ENCODE peak calls at places on chromosome 12, in five cellular contexts. T, S, G, A and O are unnamed samples.
A peak's percentile ranks its signal among the peaks of the same experiment; 100 is the strongest.

GRCh38 chr12:12476836-12477531 is 85.7 kb downstream of the DUSP16 start:
- DNase-seq in S (no peak), G (no peak), T (no peak), A (no peak), O (no peak)

GRCh38 chr12:99087278-99087677 is 442.2 kb downstream of the APAF1 start:
- DNase-seq in A (no peak), S (no peak), T (no peak), G (no peak), O (no peak)

GRCh38 chr12:49550853-49551252 is 12.0 kb downstream of the KCNH3 start:
- DNase-seq in S (no peak), G (no peak), A (no peak), T (no peak), O (no peak)

GRCh38 chr12:122684297-122684696 is 18.9 kb downstream of the HCAR2 start:
- DNase-seq in T (no peak), G (no peak), A (no peak), S (no peak), O (no peak)

GRCh38 chr12:109991586-109991985 is 4.6 kb downstream of the GIT2 start:
- DNase-seq in S (no peak), G (no peak), A (no peak), T (no peak), O (no peak)

GRCh38 chr12:77062846-77063461 is 2.4 kb downstream of the E2F7 start:
- DNase-seq in S (no peak), A (no peak), T (peak; percentile 93), G (no peak), O (peak; percentile 37)

GRCh38 chr12:119417440-119417839 is 82.9 kb downstream of the CCDC60 start:
- DNase-seq in S (no peak), A (no peak), G (no peak), T (no peak), O (no peak)

GRCh38 chr12:12823308-12823707 is 10.2 kb downstream of the DDX47 start:
- DNase-seq in G (no peak), A (no peak), S (no peak), T (peak; percentile 52), O (no peak)

GRCh38 chr12:12405882-12406281 is 49.0 kb downstream of the BORCS5 start:
- DNase-seq in S (no peak), A (no peak), T (peak; percentile 49), G (no peak), O (no peak)

GRCh38 chr12:89610366-89610765 is 84.5 kb upstream of the POC1B start:
- DNase-seq in T (no peak), A (no peak), S (no peak), G (no peak), O (no peak)

GRCh38 chr12:131941987-131942341 is 7.8 kb upstream of the EP400 start:
- DNase-seq in T (no peak), G (no peak), A (no peak), S (no peak), O (no peak)

GRCh38 chr12:47364251-47364650 is 284.5 kb upstream of the AMIGO2 start:
- DNase-seq in S (no peak), G (no peak), A (no peak), T (no peak), O (no peak)